ENCODE peak calls at places on chromosomes 5 and 9, in ten cellular contexts. G, H, F, M, C, I, W, K, B and Y are unnamed samples.

GRCh38 chr5:89917112-89917511 is 492.4 kb downstream of the CETN3 start:
- DNase-seq in G (no peak), H (no peak), F (no peak), M (no peak), C (no peak), I (no peak), W (no peak), K (no peak), B (no peak), Y (no peak)

GRCh38 chr5:150763023-150763793 is 4.4 kb upstream of the DCTN4 start:
- DNase-seq in G (peak), H (peak), F (peak), M (peak), C (peak), I (no peak), W (no peak), K (no peak), B (no peak), Y (no peak)

GRCh38 chr9:117377046-117377445 is 37.8 kb downstream of the ASTN2 start:
- DNase-seq in G (no peak), H (no peak), F (no peak), M (no peak), C (no peak), I (no peak), W (no peak), K (no peak), B (peak), Y (no peak)

GRCh38 chr9:18061856-18062255 is 412.1 kb upstream of the ADAMTSL1 start:
- DNase-seq in G (no peak), H (no peak), F (peak), M (peak), C (peak), I (no peak), W (no peak), K (no peak), B (no peak), Y (no peak)

GRCh38 chr5:15522141-15522540 is 22.2 kb downstream of the FBXL7 start:
- DNase-seq in G (no peak), H (no peak), F (no peak), M (no peak), C (no peak), I (no peak), W (no peak), K (no peak), B (no peak), Y (no peak)

GRCh38 chr9:136086213-136086881 is 8.7 kb downstream of the NACC2 start:
- DNase-seq in G (no peak), H (no peak), F (no peak), M (no peak), C (no peak), I (peak), W (no peak), K (no peak), B (peak), Y (no peak)

GRCh38 chr5:14908195-14908594 is 36.6 kb upstream of the ANKH start:
- DNase-seq in G (no peak), H (peak), F (peak), M (peak), C (peak), I (no peak), W (no peak), K (no peak), B (no peak), Y (no peak)

GRCh38 chr5:73230264-73231244 is 57.6 kb downstream of the TMEM174 start:
- DNase-seq in G (no peak), H (no peak), F (no peak), M (no peak), C (no peak), I (no peak), W (no peak), K (no peak), B (peak), Y (no peak)

GRCh38 chr9:26527931-26528330 is 364.7 kb downstream of the CAAP1 start:
- DNase-seq in G (no peak), H (no peak), F (no peak), M (no peak), C (no peak), I (no peak), W (no peak), K (no peak), B (no peak), Y (no peak)

GRCh38 chr5:181062631-181063030 is 22.6 kb downstream of the BTNL9 start:
- DNase-seq in G (no peak), H (no peak), F (no peak), M (no peak), C (no peak), I (no peak), W (no peak), K (no peak), B (no peak), Y (no peak)

GRCh38 chr9:89676281-89676680 is 71.5 kb downstream of the GADD45G start:
- DNase-seq in G (no peak), H (no peak), F (no peak), M (no peak), C (no peak), I (no peak), W (peak), K (no peak), B (peak), Y (no peak)

GRCh38 chr5:178367351-178368120 is 134.9 kb upstream of the PHYKPL start:
- DNase-seq in G (no peak), H (no peak), F (no peak), M (no peak), C (no peak), I (peak), W (no peak), K (no peak), B (no peak), Y (no peak)

GRCh38 chr9:91395106-91395552 is 28.5 kb downstream of the NFIL3 start:
- DNase-seq in G (no peak), H (peak), F (peak), M (peak), C (peak), I (no peak), W (no peak), K (no peak), B (no peak), Y (no peak)

GRCh38 chr9:123073991-123074422 is 40.5 kb downstream of the GPR21 start:
- DNase-seq in G (peak), H (peak), F (peak), M (peak), C (peak), I (no peak), W (no peak), K (no peak), B (no peak), Y (peak)

GRCh38 chr9:69370430-69370829 is 45.4 kb downstream of the ENTREP1 start:
- DNase-seq in G (no peak), H (no peak), F (peak), M (no peak), C (peak), I (no peak), W (no peak), K (no peak), B (no peak), Y (no peak)

GRCh38 chr5:139814704-139815280 is 19.2 kb downstream of the PSD2 start:
- DNase-seq in G (no peak), H (no peak), F (no peak), M (no peak), C (no peak), I (peak), W (no peak), K (no peak), B (no peak), Y (no peak)

GRCh38 chr5:76402251-76402879 is 720 bp upstream of the IQGAP2 start:
- DNase-seq in G (no peak), H (no peak), F (no peak), M (no peak), C (no peak), I (peak), W (peak), K (peak), B (peak), Y (no peak)

GRCh38 chr5:76402880-76403712 is at the start of gene IQGAP2:
- DNase-seq in G (no peak), H (peak), F (peak), M (peak), C (peak), I (peak), W (peak), K (peak), B (peak), Y (no peak)

GRCh38 chr5:76403963-76404693 is 1.0 kb downstream of the IQGAP2 start:
- DNase-seq in G (no peak), H (no peak), F (no peak), M (no peak), C (peak), I (peak), W (peak), K (peak), B (peak), Y (no peak)

GRCh38 chr5:76403713-76403962 is 553 bp downstream of the IQGAP2 start:
- DNase-seq in G (no peak), H (no peak), F (peak), M (no peak), C (no peak), I (no peak), W (no peak), K (no peak), B (no peak), Y (no peak)

GRCh38 chr5:76401801-76402250 is 1.3 kb upstream of the IQGAP2 start:
- DNase-seq in G (no peak), H (no peak), F (no peak), M (no peak), C (no peak), I (peak), W (no peak), K (peak), B (no peak), Y (no peak)
- H3K4me3 ChIP-seq in G (no peak), H (no peak), F (peak), M (no peak), C (no peak), I (peak), W (no peak), K (peak), B (peak), Y (no peak)

DNA sequence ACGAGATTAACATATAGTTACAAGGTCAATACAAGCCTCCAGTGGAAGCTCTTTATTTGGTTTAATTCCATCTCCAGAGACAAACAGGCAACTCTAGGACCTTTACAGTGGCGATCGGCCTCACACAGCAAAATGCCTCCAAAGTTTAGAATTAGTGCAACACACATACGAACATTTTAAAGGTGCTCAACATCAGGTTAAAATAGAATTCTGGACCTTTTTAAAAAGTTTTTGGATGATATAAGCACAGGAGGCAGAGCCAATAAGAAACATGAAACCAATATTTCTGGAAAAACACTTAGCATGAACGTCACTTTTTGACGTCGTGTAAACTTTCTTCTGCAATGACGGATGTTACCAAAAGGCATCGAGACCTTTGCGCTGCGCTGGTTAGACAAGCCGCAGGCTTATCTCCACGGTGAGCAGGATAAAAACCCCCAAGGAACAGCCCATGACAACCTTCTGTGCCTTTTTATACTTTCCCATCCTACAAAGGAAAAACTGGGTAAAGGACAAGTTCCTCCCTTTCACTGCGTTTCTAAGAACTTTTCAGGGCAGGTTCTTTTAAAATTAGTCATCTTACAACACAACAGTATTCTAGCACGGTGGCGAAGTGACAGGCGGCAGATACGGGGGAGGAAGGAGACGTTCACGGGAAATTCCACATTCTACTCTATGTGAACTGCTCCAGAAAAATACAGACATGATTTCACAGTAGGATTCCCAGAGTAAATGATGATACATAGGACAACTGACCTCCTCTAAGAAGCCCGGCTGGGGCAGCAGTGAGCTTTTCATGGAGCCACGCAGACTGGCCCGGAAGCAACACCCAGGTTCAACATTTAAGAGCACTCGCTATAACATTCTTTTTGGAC is 52.2 kb downstream of the USP20 start:
- DNase-seq in G (peak), H (peak), F (peak), M (no peak), C (peak), I (peak), W (peak), K (peak), B (peak), Y (no peak)
- TF ChIP-seq CTCF in G (peak), H (peak), F (peak), M (no peak), C (peak), I (no peak), W (no peak), K (peak), B (no peak), Y (no peak)

GRCh38 chr9:131282688-131283422 is 6.5 kb upstream of the FAM78A start:
- DNase-seq in G (no peak), H (peak), F (peak), M (no peak), C (peak), I (no peak), W (no peak), K (no peak), B (peak), Y (no peak)
- H3K4me3 ChIP-seq in G (no peak), H (no peak), F (peak), M (no peak), C (no peak), I (peak), W (no peak), K (no peak), B (peak), Y (peak)

GRCh38 chr5:10724799-10725507 is 36.1 kb downstream of the DAP start:
- DNase-seq in G (peak), H (peak), F (peak), M (peak), C (peak), I (no peak), W (peak), K (no peak), B (no peak), Y (no peak)
- TF ChIP-seq CTCF in G (peak), H (peak), F (peak), M (no peak), C (peak), I (no peak), W (no peak), K (peak), B (peak), Y (no peak)

GRCh38 chr5:61289669-61290363 is 42.2 kb upstream of the ZSWIM6 start:
- DNase-seq in G (no peak), H (no peak), F (no peak), M (no peak), C (no peak), I (no peak), W (no peak), K (no peak), B (no peak), Y (no peak)

GRCh38 chr5:61283480-61283879 is 48.6 kb upstream of the ZSWIM6 start:
- DNase-seq in G (no peak), H (no peak), F (no peak), M (no peak), C (no peak), I (no peak), W (no peak), K (no peak), B (no peak), Y (no peak)

GRCh38 chr5:61290815-61291214 is 41.2 kb upstream of the ZSWIM6 start:
- DNase-seq in G (no peak), H (peak), F (no peak), M (no peak), C (peak), I (no peak), W (peak), K (no peak), B (no peak), Y (no peak)

GRCh38 chr5:61289241-61289640 is 42.8 kb upstream of the ZSWIM6 start:
- DNase-seq in G (no peak), H (no peak), F (no peak), M (no peak), C (peak), I (no peak), W (no peak), K (no peak), B (peak), Y (no peak)

DNA sequence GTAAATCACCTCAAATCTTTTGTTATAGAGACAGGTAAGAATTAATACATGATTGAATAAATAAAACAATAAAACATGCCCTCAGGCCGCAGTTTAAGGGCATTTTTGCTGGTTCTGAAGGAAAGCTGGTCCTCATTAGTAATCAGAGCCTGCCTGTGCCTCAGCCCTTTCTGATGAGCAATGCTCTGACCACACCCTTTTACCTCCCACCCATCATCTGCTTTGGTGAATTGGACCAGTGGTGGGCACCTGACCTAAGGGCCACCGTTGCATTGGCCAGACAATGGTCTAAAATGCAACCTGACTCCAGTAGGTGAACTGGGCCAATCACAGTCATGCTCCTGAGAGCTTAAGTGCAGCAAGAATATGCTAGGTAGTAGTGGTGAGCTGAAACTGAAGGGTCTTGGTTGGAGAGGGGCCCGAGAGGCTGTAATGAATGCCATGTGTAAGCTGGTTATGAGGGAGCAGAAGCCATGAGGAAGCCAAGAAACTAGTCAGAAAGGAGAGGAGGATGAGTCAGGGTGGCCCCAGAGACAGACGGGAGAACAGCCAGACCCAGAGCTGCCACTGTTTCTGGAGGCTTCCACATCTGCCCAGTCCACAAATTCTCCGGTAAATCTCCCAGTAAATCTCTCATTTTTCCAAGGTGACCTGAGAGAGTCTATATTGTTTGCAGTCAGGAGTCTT is 45.5 kb upstream of the ZSWIM6 start:
- DNase-seq in G (no peak), H (no peak), F (no peak), M (peak), C (peak), I (no peak), W (no peak), K (no peak), B (no peak), Y (no peak)
- H3K4me3 ChIP-seq in G (no peak), H (no peak), F (no peak), M (no peak), C (no peak), I (no peak), W (no peak), K (no peak), B (no peak), Y (no peak)

GRCh38 chr5:115372121-115372520 is 75.7 kb upstream of the CCDC112 start:
- DNase-seq in G (no peak), H (peak), F (peak), M (no peak), C (peak), I (no peak), W (no peak), K (no peak), B (no peak), Y (no peak)

GRCh38 chr5:115377468-115378217 is 81.2 kb upstream of the CCDC112 start:
- DNase-seq in G (peak), H (peak), F (peak), M (peak), C (peak), I (no peak), W (no peak), K (peak), B (no peak), Y (peak)

GRCh38 chr5:115375922-115376321 is 79.5 kb upstream of the CCDC112 start:
- DNase-seq in G (no peak), H (peak), F (no peak), M (peak), C (peak), I (no peak), W (no peak), K (no peak), B (no peak), Y (no peak)

GRCh38 chr5:115378754-115379153 is 82.3 kb upstream of the CCDC112 start:
- DNase-seq in G (no peak), H (no peak), F (no peak), M (no peak), C (no peak), I (no peak), W (no peak), K (no peak), B (no peak), Y (no peak)

DNA sequence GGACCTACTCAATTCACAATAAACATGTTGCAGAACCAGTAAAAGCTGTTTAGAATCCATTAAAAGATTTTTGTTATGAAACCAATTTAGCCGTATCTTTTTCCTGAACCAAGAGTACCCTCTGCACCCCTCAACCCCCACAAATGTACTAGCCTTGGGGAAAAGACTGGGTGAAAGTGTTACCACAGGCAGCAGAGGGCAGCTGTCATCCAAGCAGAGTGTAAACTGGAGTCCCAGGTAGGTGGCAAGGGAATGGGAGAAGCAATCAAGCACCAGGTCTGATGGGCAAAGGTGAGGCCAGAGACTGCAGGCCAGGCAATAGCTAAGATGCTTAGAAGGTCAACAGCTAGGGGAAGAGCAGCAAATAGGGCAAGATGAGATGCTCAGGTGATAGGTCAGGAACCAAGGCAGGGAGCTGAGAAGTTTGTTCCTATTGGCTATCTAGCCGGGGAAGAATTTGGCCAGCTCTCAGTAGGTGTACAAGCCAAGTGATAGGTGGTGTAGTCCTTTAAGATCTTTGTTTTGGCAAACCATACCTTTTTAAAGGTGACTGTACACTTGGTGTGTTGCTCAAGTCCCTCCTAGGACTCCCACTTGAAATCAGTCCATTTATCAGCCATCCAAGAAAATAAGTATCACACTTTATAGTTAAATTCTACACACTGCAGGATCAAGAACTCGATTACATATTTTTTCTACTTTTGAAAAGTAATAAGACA is 77.8 kb upstream of the CCDC112 start:
- DNase-seq in G (no peak), H (no peak), F (no peak), M (no peak), C (no peak), I (no peak), W (no peak), K (no peak), B (no peak), Y (no peak)
- TF ChIP-seq CTCF in G (no peak), H (no peak), F (no peak), M (no peak), C (no peak), I (no peak), W (no peak), K (no peak), B (peak), Y (no peak)